ENCODE peak calls at places on chromosomes 3 and 15, in six cellular contexts. X is GM23338; U is T1000; I is body of pancreas; Z is M059J; B is stimulated activated CD4-positive, alpha-beta T cell treated with anti-CD3 and anti-CD28 coated beads, Interleukin-12 subunit alpha, Interleukin-12 subunit beta, amount 100 ng/mL, for 48 hours. H is an unnamed sample.

GRCh38 chr15:66721954-66722353 is 19.9 kb downstream of the SMAD6 start:
- DNase-seq in X (no peak), U (no peak), I (no peak), Z (no peak), B (no peak), H (no peak)

GRCh38 chr3:130963878-130964277 is 62.7 kb downstream of the ASTE1 start:
- DNase-seq in X (peak; percentile 50), U (no peak), I (no peak), Z (peak; percentile 96), B (no peak), H (peak; percentile 80)

GRCh38 chr3:45943207-45943846 is at the start of gene CXCR6:
- DNase-seq in X (no peak), U (no peak), I (no peak), Z (no peak), B (peak; percentile 20), H (no peak)

GRCh38 chr3:113914646-113915045 is 33.2 kb upstream of the ZDHHC23 start:
- DNase-seq in X (no peak), U (no peak), I (no peak), Z (peak; percentile 14), B (no peak), H (no peak)

GRCh38 chr15:79035111-79035601 is 55.4 kb downstream of the RASGRF1 start:
- DNase-seq in X (peak; percentile 71), U (no peak), I (no peak), Z (no peak), B (no peak), H (peak; percentile 77)

GRCh38 chr3:158791259-158791920 is 10.5 kb upstream of the MFSD1 start:
- DNase-seq in X (peak; percentile 77), U (no peak), I (no peak), Z (peak; percentile 77), B (no peak), H (peak; percentile 57)

GRCh38 chr3:158330820-158331219 is 220.9 kb downstream of the RSRC1 start:
- DNase-seq in X (no peak), U (no peak), I (no peak), Z (peak; percentile 36), B (no peak), H (peak; percentile 3)

GRCh38 chr3:177751770-177752169 is 554.5 kb upstream of the TBL1XR1 start:
- DNase-seq in X (peak; percentile 2), U (no peak), I (no peak), Z (no peak), B (no peak), H (no peak)

GRCh38 chr3:54999159-54999558 is 71.3 kb upstream of the LRTM1 start:
- DNase-seq in X (peak; percentile 92), U (no peak), I (no peak), Z (peak; percentile 90), B (no peak), H (peak; percentile 95)

GRCh38 chr15:21267231-21267630 is 173.1 kb downstream of the POTEB3 start:
- DNase-seq in X (no peak), U (no peak), I (no peak), Z (no peak), B (no peak), H (no peak)

GRCh38 chr15:80214979-80215378 is 37.0 kb downstream of the CTXND1 start:
- DNase-seq in X (no peak), U (no peak), I (peak; percentile 27), Z (no peak), B (no peak), H (no peak)

GRCh38 chr15:41727143-41727542 is 47.1 kb upstream of the MAPKBP1 start:
- DNase-seq in X (no peak), U (no peak), I (no peak), Z (peak; percentile 7), B (no peak), H (no peak)

GRCh38 chr3:196013587-196014487 is 68.1 kb downstream of the TFRC start:
- DNase-seq in X (no peak), U (no peak), I (no peak), Z (no peak), B (no peak), H (no peak)

GRCh38 chr3:89098964-89099585 is 8.3 kb upstream of the EPHA3 start:
- DNase-seq in X (peak; percentile 79), U (peak; percentile 2), I (peak; percentile 56), Z (peak; percentile 18), B (no peak), H (peak; percentile 76)

GRCh38 chr3:58336135-58336882 is 3.6 kb downstream of the PXK start:
- DNase-seq in X (no peak), U (no peak), I (no peak), Z (peak; percentile 89), B (no peak), H (no peak)

GRCh38 chr3:13879946-13880810 is at the start of gene WNT7A:
- DNase-seq in X (peak; percentile 69), U (no peak), I (peak; percentile 18), Z (no peak), B (no peak), H (peak; percentile 54)

GRCh38 chr3:136048068-136048467 is 82.5 kb downstream of the PPP2R3A start:
- DNase-seq in X (no peak), U (no peak), I (no peak), Z (no peak), B (no peak), H (no peak)

GRCh38 chr15:87961851-87962816 is 294.4 kb downstream of the NTRK3 start:
- DNase-seq in X (no peak), U (no peak), I (no peak), Z (peak; percentile 67), B (no peak), H (peak; percentile 80)

GRCh38 chr3:138417559-138417982 is 16.8 kb upstream of the ESYT3 start:
- DNase-seq in X (peak; percentile 96), U (peak; percentile 69), I (peak; percentile 85), Z (peak; percentile 85), B (peak; percentile 40), H (peak; percentile 96)

H was measured in mesendoderm.